ENCODE peak calls at places on chromosomes 7 and 10, in seven cellular contexts. G is AG09319; B is upper lobe of right lung; M is COR-L47; J is fibroblast of the aortic adventitia; S is activated naive CD4-positive, alpha-beta T cell; L is GM03348. A is an unnamed sample.

GRCh38 chr7:23472974-23473847 is 2.9 kb upstream of the IGF2BP3 start:
- DNase-seq in G (no peak), B (no peak), M (peak), J (no peak), S (no peak), L (no peak), A (peak)

GRCh38 chr7:90830302-90830701 is 234.2 kb downstream of the CDK14 start:
- DNase-seq in G (no peak), B (no peak), M (no peak), J (no peak), S (no peak), L (no peak), A (no peak)

GRCh38 chr7:143988986-143989745 is 11.0 kb upstream of the OR6B1 start:
- DNase-seq in G (no peak), B (no peak), M (no peak), J (peak), S (no peak), L (peak), A (peak)

GRCh38 chr10:75592014-75592842 is 160.8 kb downstream of the LRMDA start:
- DNase-seq in G (no peak), B (no peak), M (no peak), J (no peak), S (no peak), L (no peak), A (peak)

GRCh38 chr10:100529473-100530298 is at the start of gene NDUFB8:
- DNase-seq in G (peak), B (peak), M (peak), J (peak), S (peak), L (peak), A (peak)

GRCh38 chr7:22671177-22671879 is 55.7 kb upstream of the IL6 start:
- DNase-seq in G (peak), B (no peak), M (no peak), J (peak), S (no peak), L (peak), A (peak)

GRCh38 chr7:124799448-124799847 is 33.9 kb upstream of the GPR37 start:
- DNase-seq in G (no peak), B (no peak), M (no peak), J (no peak), S (no peak), L (no peak), A (no peak)

GRCh38 chr7:101124376-101125056 is 2.4 kb upstream of the SERPINE1 start:
- DNase-seq in G (peak), B (no peak), M (no peak), J (peak), S (no peak), L (peak), A (peak)

GRCh38 chr7:85829817-85830432 is 643.1 kb upstream of the SEMA3D start:
- DNase-seq in G (peak), B (no peak), M (peak), J (peak), S (no peak), L (peak), A (no peak)

GRCh38 chr10:102537948-102538347 is 34.2 kb downstream of the SUFU start:
- DNase-seq in G (no peak), B (no peak), M (no peak), J (no peak), S (no peak), L (no peak), A (no peak)

GRCh38 chr7:158559356-158559755 is 28.3 kb downstream of the PTPRN2 start:
- DNase-seq in G (no peak), B (no peak), M (no peak), J (no peak), S (no peak), L (no peak), A (peak)

GRCh38 chr10:5524721-5525531 is at the start of gene CALML3:
- DNase-seq in G (no peak), B (peak), M (peak), J (no peak), S (no peak), L (no peak), A (peak)

GRCh38 chr7:56250135-56250534 is 133.9 kb upstream of the NUPR2 start:
- DNase-seq in G (no peak), B (no peak), M (no peak), J (no peak), S (no peak), L (no peak), A (no peak)

GRCh38 chr7:1290262-1291039 is 57.8 kb downstream of the UNCX start:
- DNase-seq in G (no peak), B (no peak), M (peak), J (peak), S (peak), L (peak), A (peak)

GRCh38 chr10:90224791-90225566 is 523.6 kb downstream of the KIF20B start:
- DNase-seq in G (no peak), B (no peak), M (no peak), J (peak), S (no peak), L (no peak), A (no peak)

GRCh38 chr10:6780008-6780677 is 200.1 kb upstream of the PRKCQ start:
- DNase-seq in G (no peak), B (no peak), M (no peak), J (no peak), S (no peak), L (no peak), A (no peak)

GRCh38 chr10:50536617-50537252 is 87.0 kb downstream of the SGMS1 start:
- DNase-seq in G (no peak), B (no peak), M (no peak), J (no peak), S (no peak), L (no peak), A (no peak)

GRCh38 chr10:93142534-93142933 is 68.8 kb downstream of the CYP26A1 start:
- DNase-seq in G (no peak), B (no peak), M (no peak), J (no peak), S (no peak), L (no peak), A (peak)

GRCh38 chr7:91325731-91326130 is 61.5 kb downstream of the FZD1 start:
- DNase-seq in G (no peak), B (no peak), M (no peak), J (no peak), S (no peak), L (no peak), A (no peak)

GRCh38 chr7:43647772-43648643 is 65.1 kb downstream of the STK17A start:
- DNase-seq in G (peak), B (peak), M (peak), J (peak), S (no peak), L (peak), A (peak)

GRCh38 chr10:46552526-46553237 is 3.8 kb downstream of the GPRIN2 start:
- DNase-seq in G (no peak), B (no peak), M (no peak), J (no peak), S (no peak), L (no peak), A (peak)

GRCh38 chr10:17782921-17783665 is 26.1 kb upstream of the MRC1 start:
- DNase-seq in G (no peak), B (no peak), M (no peak), J (peak), S (no peak), L (peak), A (peak)

GRCh38 chr7:99742737-99743394 is 7.9 kb upstream of the CYP3A7 start:
- DNase-seq in G (no peak), B (no peak), M (no peak), J (no peak), S (no peak), L (no peak), A (no peak)

GRCh38 chr7:134368851-134369533 is 52.3 kb upstream of the SLC35B4 start:
- DNase-seq in G (peak), B (no peak), M (no peak), J (peak), S (no peak), L (peak), A (no peak)

GRCh38 chr7:64183126-64183742 is 23.8 kb upstream of the ZNF735 start:
- DNase-seq in G (no peak), B (no peak), M (no peak), J (no peak), S (peak), L (no peak), A (peak)

GRCh38 chr7:101557421-101557820 is 71.7 kb downstream of the MYL10 start:
- DNase-seq in G (no peak), B (peak), M (no peak), J (no peak), S (no peak), L (no peak), A (no peak)

GRCh38 chr10:79191951-79192676 is 123.3 kb downstream of the ZMIZ1 start:
- DNase-seq in G (no peak), B (no peak), M (no peak), J (peak), S (no peak), L (peak), A (peak)

GRCh38 chr10:44334621-44335184 is 50.2 kb downstream of the CXCL12 start:
- DNase-seq in G (peak), B (no peak), M (no peak), J (peak), S (no peak), L (peak), A (peak)

GRCh38 chr10:21499910-21500577 is 25.4 kb downstream of the SKIDA1 start:
- DNase-seq in G (no peak), B (no peak), M (no peak), J (no peak), S (no peak), L (no peak), A (peak)

GRCh38 chr10:69901022-69901421 is 99.3 kb downstream of the COL13A1 start:
- DNase-seq in G (no peak), B (no peak), M (no peak), J (no peak), S (no peak), L (no peak), A (peak)

GRCh38 chr10:95835911-95836310 is 71.9 kb upstream of the CC2D2B start:
- DNase-seq in G (no peak), B (no peak), M (no peak), J (no peak), S (no peak), L (no peak), A (no peak)

GRCh38 chr10:76779163-76779820 is 858.3 kb downstream of the KCNMA1 start:
- DNase-seq in G (peak), B (no peak), M (no peak), J (peak), S (no peak), L (peak), A (peak)

GRCh38 chr10:97887399-97887798 is 37.8 kb downstream of the GOLGA7B start:
- DNase-seq in G (no peak), B (no peak), M (no peak), J (no peak), S (no peak), L (no peak), A (no peak)

GRCh38 chr10:31075434-31075833 is 43.8 kb upstream of the ZNF438 start:
- DNase-seq in G (peak), B (no peak), M (no peak), J (peak), S (no peak), L (peak), A (no peak)

GRCh38 chr7:143360788-143361551 is 1.5 kb downstream of the FAM131B start:
- DNase-seq in G (no peak), B (no peak), M (peak), J (no peak), S (no peak), L (no peak), A (no peak)

GRCh38 chr10:78688945-78689935 is 379.5 kb upstream of the ZMIZ1 start:
- DNase-seq in G (peak), B (no peak), M (peak), J (peak), S (no peak), L (peak), A (no peak)